ENCODE peak calls at places on chromosomes 16 and 17, in seven cellular contexts. M, D, O, U, S, L and T are unnamed samples.

GRCh38 chr16:7378024-7378695 is 45.5 kb downstream of the RBFOX1 start:
- DNase-seq in M (no peak), U (no peak), L (no peak), O (no peak), D (no peak), S (no peak), T (no peak)

GRCh38 chr16:58047557-58048348 is 22.2 kb downstream of the MMP15 start:
- DNase-seq in D (no peak), L (no peak), O (no peak), M (no peak), U (no peak), S (no peak), T (peak)

GRCh38 chr17:57599271-57600045 is 145.6 kb downstream of the CCDC182 start:
- DNase-seq in M (peak), L (no peak), U (no peak), O (peak), D (no peak), S (no peak), T (no peak)

GRCh38 chr16:88897696-88898425 is 31.4 kb upstream of the PABPN1L start:
- DNase-seq in S (no peak), U (no peak), L (no peak), O (no peak), D (no peak), M (no peak), T (no peak)

GRCh38 chr16:17572145-17572544 is 101.4 kb upstream of the XYLT1 start:
- DNase-seq in M (no peak), L (no peak), U (no peak), D (no peak), O (no peak), S (no peak), T (peak)

GRCh38 chr16:28534542-28535373 is 4.0 kb downstream of the NUPR1 start:
- DNase-seq in M (no peak), D (no peak), U (no peak), S (no peak), O (no peak), L (no peak), T (no peak)

GRCh38 chr16:14309906-14310305 is 238.8 kb downstream of the MRTFB start:
- DNase-seq in D (no peak), U (no peak), O (no peak), S (no peak), M (no peak), L (no peak), T (peak)

GRCh38 chr17:17812211-17813054 is 24.4 kb downstream of the SREBF1 start:
- DNase-seq in M (no peak), O (peak), L (no peak), D (peak), U (peak), S (peak), T (peak)

GRCh38 chr17:29640413-29640812 is 17.7 kb upstream of the CORO6 start:
- DNase-seq in O (no peak), U (no peak), D (no peak), M (no peak), S (no peak), L (no peak), T (peak)